ENCODE peak calls at places on chromosomes 16 and 17, in five cellular contexts. T, O, W, E and Y are unnamed samples.

GRCh38 chr17:50288306-50288705 is 14.0 kb downstream of the TMEM92 start:
- DNase-seq in T (no peak), O (no peak), W (no peak), E (no peak), Y (no peak)

GRCh38 chr17:62919388-62919787 is 46.6 kb upstream of the TANC2 start:
- DNase-seq in T (no peak), O (no peak), W (no peak), E (peak), Y (no peak)

GRCh38 chr17:62800580-62800979 is 7.5 kb downstream of the MARCHF10 start:
- DNase-seq in T (peak), O (no peak), W (no peak), E (no peak), Y (no peak)

GRCh38 chr16:16996830-16997229 is 473.9 kb downstream of the XYLT1 start:
- DNase-seq in T (no peak), O (no peak), W (no peak), E (no peak), Y (no peak)

GRCh38 chr16:88700636-88701482 is 5.3 kb downstream of the RNF166 start:
- DNase-seq in T (peak), O (no peak), W (no peak), E (peak), Y (no peak)

GRCh38 chr16:87864331-87864989 is 4.8 kb downstream of the SLC7A5 start:
- DNase-seq in T (no peak), O (no peak), W (no peak), E (no peak), Y (no peak)

GRCh38 chr17:27239046-27239445 is 54.9 kb upstream of the WSB1 start:
- DNase-seq in T (no peak), O (no peak), W (no peak), E (no peak), Y (no peak)

GRCh38 chr16:57530104-57530522 is 6.3 kb downstream of the CCDC102A start:
- DNase-seq in T (peak), O (no peak), W (no peak), E (peak), Y (peak)

GRCh38 chr16:27759301-27759871 is 209.4 kb downstream of the KATNIP start:
- DNase-seq in T (no peak), O (no peak), W (no peak), E (peak), Y (no peak)

GRCh38 chr17:54903375-54903774 is 2.7 kb downstream of the TOM1L1 start:
- DNase-seq in T (no peak), O (no peak), W (peak), E (no peak), Y (no peak)

GRCh38 chr16:46620265-46621005 is 744 bp downstream of the SHCBP1 start:
- DNase-seq in T (no peak), O (no peak), W (no peak), E (peak), Y (no peak)

GRCh38 chr16:57184890-57185445 is 871 bp downstream of the PSME3IP1 start:
- DNase-seq in T (no peak), O (no peak), W (no peak), E (no peak), Y (no peak)

GRCh38 chr17:40122944-40123810 is 1.4 kb downstream of the MSL1 start:
- DNase-seq in T (no peak), O (peak), W (peak), E (no peak), Y (peak)

GRCh38 chr16:19696961-19697360 is 21.1 kb downstream of the KNOP1 start:
- DNase-seq in T (no peak), O (peak), W (no peak), E (no peak), Y (no peak)

GRCh38 chr16:84228321-84228838 is 11.4 kb downstream of the KCNG4 start:
- DNase-seq in T (peak), O (no peak), W (peak), E (peak), Y (peak)

GRCh38 chr16:3051489-3051888 is 5.1 kb downstream of the MMP25 start:
- DNase-seq in T (no peak), O (no peak), W (no peak), E (no peak), Y (no peak)

GRCh38 chr17:81429353-81429774 is 34.1 kb downstream of the BAHCC1 start:
- DNase-seq in T (peak), O (peak), W (no peak), E (peak), Y (peak)

GRCh38 chr17:63002625-63003024 is 36.6 kb downstream of the TANC2 start:
- DNase-seq in T (no peak), O (no peak), W (no peak), E (no peak), Y (no peak)

GRCh38 chr16:24943471-24943870 is 71.7 kb downstream of the ARHGAP17 start:
- DNase-seq in T (peak), O (no peak), W (no peak), E (no peak), Y (no peak)

GRCh38 chr17:59825533-59826316 is 67.0 kb downstream of the TUBD1 start:
- DNase-seq in T (no peak), O (no peak), W (no peak), E (peak), Y (no peak)

GRCh38 chr16:71923941-71924690 is 28.8 kb downstream of the IST1 start:
- DNase-seq in T (no peak), O (no peak), W (no peak), E (peak), Y (no peak)

GRCh38 chr16:65123846-65124513 is 2.1 kb upstream of the CDH11 start:
- DNase-seq in T (no peak), O (no peak), W (no peak), E (no peak), Y (no peak)

GRCh38 chr17:37489197-37490001 is at the start of gene DUSP14:
- DNase-seq in T (peak), O (peak), W (peak), E (peak), Y (peak)

GRCh38 chr17:67559381-67559966 is 158.3 kb upstream of the NOL11 start:
- DNase-seq in T (peak), O (no peak), W (no peak), E (no peak), Y (no peak)

GRCh38 chr16:53147500-53148065 is 92.8 kb downstream of the CHD9 start:
- DNase-seq in T (no peak), O (no peak), W (no peak), E (no peak), Y (no peak)

GRCh38 chr17:172401-172800 is 9.0 kb downstream of the DOC2B start:
- DNase-seq in T (no peak), O (no peak), W (no peak), E (no peak), Y (no peak)

GRCh38 chr17:63826468-63827001 is 696 bp upstream of the PSMC5 start:
- DNase-seq in T (no peak), O (no peak), W (no peak), E (no peak), Y (no peak)

GRCh38 chr17:39018267-39019134 is 51.3 kb upstream of the FBXO47 start:
- DNase-seq in T (peak), O (no peak), W (no peak), E (no peak), Y (no peak)

GRCh38 chr16:68760671-68761275 is 23.7 kb downstream of the CDH1 start:
- DNase-seq in T (no peak), O (no peak), W (no peak), E (peak), Y (no peak)

GRCh38 chr16:62035115-62036092 is 834 bp downstream of the CDH8 start:
- DNase-seq in T (no peak), O (no peak), W (peak), E (no peak), Y (peak)

GRCh38 chr16:84768061-84768797 is 51.6 kb upstream of the CRISPLD2 start:
- DNase-seq in T (peak), O (no peak), W (no peak), E (no peak), Y (no peak)

GRCh38 chr17:77312786-77313599 is 172.2 kb downstream of the SEC14L1 start:
- DNase-seq in T (peak), O (no peak), W (peak), E (no peak), Y (no peak)

GRCh38 chr17:61794792-61795191 is 68.5 kb downstream of the BRIP1 start:
- DNase-seq in T (no peak), O (no peak), W (no peak), E (no peak), Y (no peak)

GRCh38 chr16:84737658-84738057 is 37.9 kb downstream of the USP10 start:
- DNase-seq in T (no peak), O (peak), W (no peak), E (no peak), Y (peak)

GRCh38 chr16:61665512-61665911 is 370.7 kb downstream of the CDH8 start:
- DNase-seq in T (no peak), O (no peak), W (no peak), E (no peak), Y (no peak)

GRCh38 chr16:75280331-75280804 is 28.9 kb upstream of the BCAR1 start:
- DNase-seq in T (no peak), O (no peak), W (no peak), E (no peak), Y (no peak)

GRCh38 chr17:21030375-21030774 is 12.4 kb downstream of the USP22 start:
- DNase-seq in T (no peak), O (no peak), W (no peak), E (no peak), Y (no peak)

GRCh38 chr17:71338396-71338795 is 782.4 kb upstream of the SOX9 start:
- DNase-seq in T (no peak), O (no peak), W (no peak), E (peak), Y (no peak)